ENCODE peak calls at places on chromosomes 2 and 18, in eight cellular contexts. D, S, J, N, P, Q, Z and I are unnamed samples.

GRCh38 chr2:151999058-151999457 is 99.8 kb downstream of the CACNB4 start:
- DNase-seq in D (no peak), S (no peak), J (peak; percentile 30), N (no peak), P (no peak), Q (peak; percentile 74), Z (no peak), I (peak; percentile 65)

GRCh38 chr2:145006957-145007672 is 487.2 kb upstream of the ZEB2 start:
- DNase-seq in D (no peak), S (no peak), J (peak; percentile 39), N (no peak), P (peak; percentile 35), Q (no peak), Z (no peak), I (peak; percentile 6)

GRCh38 chr2:20624884-20625485 is 25.9 kb downstream of the HS1BP3 start:
- DNase-seq in D (no peak), S (peak; percentile 45), J (no peak), N (peak; percentile 61), P (no peak), Q (peak; percentile 46), Z (peak; percentile 40), I (no peak)

GRCh38 chr2:120566331-120567035 is 169.2 kb upstream of the GLI2 start:
- DNase-seq in D (peak; percentile 58), S (peak; percentile 76), J (peak; percentile 83), N (peak; percentile 74), P (peak; percentile 81), Q (peak; percentile 83), Z (peak; percentile 38), I (peak; percentile 76)

GRCh38 chr2:238868616-238869292 is 20.9 kb downstream of the TWIST2 start:
- DNase-seq in D (peak; percentile 86), S (no peak), J (no peak), N (peak; percentile 95), P (peak; percentile 65), Q (peak; percentile 52), Z (no peak), I (peak; percentile 45)

GRCh38 chr2:78861546-78861945 is 164.0 kb upstream of the REG3G start:
- DNase-seq in D (no peak), S (no peak), J (peak; percentile 9), N (no peak), P (no peak), Q (no peak), Z (no peak), I (peak; percentile 15)

GRCh38 chr2:28993211-28993960 is 12.3 kb downstream of the TOGARAM2 start:
- DNase-seq in D (no peak), S (no peak), J (no peak), N (no peak), P (no peak), Q (no peak), Z (peak; percentile 72), I (peak; percentile 43)

GRCh38 chr2:205505344-205505743 is 177.0 kb upstream of the NRP2 start:
- DNase-seq in D (no peak), S (no peak), J (no peak), N (no peak), P (no peak), Q (no peak), Z (no peak), I (no peak)

GRCh38 chr2:100832885-100833284 is 12.9 kb downstream of the NPAS2 start:
- DNase-seq in D (no peak), S (no peak), J (no peak), N (peak; percentile 82), P (no peak), Q (no peak), Z (no peak), I (no peak)

GRCh38 chr2:127641846-127642510 is 4.0 kb upstream of the GPR17 start:
- DNase-seq in D (no peak), S (no peak), J (no peak), N (no peak), P (no peak), Q (no peak), Z (no peak), I (no peak)

DNA sequence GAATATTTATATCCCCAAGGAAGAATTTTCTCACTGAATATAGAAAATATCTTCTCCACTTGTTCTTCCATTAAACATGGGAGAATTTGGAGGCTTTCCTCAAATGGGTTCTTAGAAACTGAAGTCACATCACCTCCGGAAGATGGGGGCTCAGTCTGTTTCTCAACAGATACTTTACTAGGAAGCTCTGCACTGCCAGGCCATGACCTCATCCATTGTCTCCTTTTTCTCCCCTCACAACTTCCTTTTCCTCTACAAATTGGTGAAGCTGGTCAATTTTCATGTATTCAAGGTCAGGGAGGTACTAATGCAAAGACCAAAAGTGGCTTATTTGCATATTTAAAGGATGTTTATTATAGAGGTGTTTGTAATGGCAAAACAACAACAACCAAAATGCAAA is 173.1 kb downstream of the RNF152 start:
- DNase-seq in D (no peak), S (no peak), J (no peak), N (no peak), P (no peak), Q (no peak), Z (no peak), I (no peak)
- TF ChIP-seq POLR2A in D (no peak), S (no peak), J (no peak), N (no peak), P (no peak), Q (no peak), Z (no peak), I (no peak)

DNA sequence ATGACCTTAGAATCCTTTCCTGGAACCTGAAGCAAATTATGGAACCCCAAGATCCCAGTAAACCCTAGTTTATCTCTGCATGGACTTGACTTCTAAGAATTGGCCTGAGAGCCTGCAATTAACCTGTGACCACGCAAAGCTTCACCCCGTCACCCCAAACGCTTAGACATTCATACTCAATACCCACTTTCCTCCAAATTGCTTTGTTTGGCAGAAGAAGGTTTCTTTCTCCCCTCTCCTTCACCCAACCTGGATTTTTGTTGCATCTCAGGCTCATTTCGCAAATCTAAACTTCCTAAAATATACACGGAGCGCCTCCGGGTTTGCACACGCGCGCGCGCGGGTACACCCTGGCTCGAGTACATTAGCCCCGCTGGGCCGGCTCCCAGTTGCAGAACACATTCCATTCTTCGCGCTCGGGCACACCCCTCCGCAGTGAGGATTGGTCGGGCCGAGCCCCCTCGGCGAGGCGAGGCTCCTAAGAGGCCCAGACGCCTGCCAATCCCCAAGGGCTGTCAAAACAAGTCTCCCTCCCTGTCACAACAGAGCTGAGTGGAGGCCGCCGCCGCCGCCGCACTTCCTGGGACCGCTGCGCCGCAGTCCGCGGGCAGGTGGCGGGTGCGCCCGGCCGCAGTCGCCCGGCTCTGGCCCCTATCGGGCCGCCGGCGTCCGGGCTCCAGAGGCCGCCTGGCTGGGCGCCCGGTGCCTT is at the start of gene PLCL1:
- DNase-seq in D (peak; percentile 90), S (peak; percentile 81), J (peak; percentile 83), N (peak; percentile 97), P (peak; percentile 72), Q (peak; percentile 97), Z (peak; percentile 84), I (peak; percentile 87)
- TF ChIP-seq POLR2A in D (no peak), S (no peak), J (no peak), N (no peak), P (no peak), Q (no peak), Z (peak; percentile 9), I (peak; percentile 23)

GRCh38 chr2:74032909-74033261 is 48.2 kb downstream of the TET3 start:
- DNase-seq in D (no peak), S (no peak), J (no peak), N (no peak), P (no peak), Q (no peak), Z (no peak), I (no peak)
- TF ChIP-seq POLR2A in D (no peak), S (no peak), J (no peak), N (no peak), P (no peak), Q (no peak), Z (no peak), I (no peak)

DNA sequence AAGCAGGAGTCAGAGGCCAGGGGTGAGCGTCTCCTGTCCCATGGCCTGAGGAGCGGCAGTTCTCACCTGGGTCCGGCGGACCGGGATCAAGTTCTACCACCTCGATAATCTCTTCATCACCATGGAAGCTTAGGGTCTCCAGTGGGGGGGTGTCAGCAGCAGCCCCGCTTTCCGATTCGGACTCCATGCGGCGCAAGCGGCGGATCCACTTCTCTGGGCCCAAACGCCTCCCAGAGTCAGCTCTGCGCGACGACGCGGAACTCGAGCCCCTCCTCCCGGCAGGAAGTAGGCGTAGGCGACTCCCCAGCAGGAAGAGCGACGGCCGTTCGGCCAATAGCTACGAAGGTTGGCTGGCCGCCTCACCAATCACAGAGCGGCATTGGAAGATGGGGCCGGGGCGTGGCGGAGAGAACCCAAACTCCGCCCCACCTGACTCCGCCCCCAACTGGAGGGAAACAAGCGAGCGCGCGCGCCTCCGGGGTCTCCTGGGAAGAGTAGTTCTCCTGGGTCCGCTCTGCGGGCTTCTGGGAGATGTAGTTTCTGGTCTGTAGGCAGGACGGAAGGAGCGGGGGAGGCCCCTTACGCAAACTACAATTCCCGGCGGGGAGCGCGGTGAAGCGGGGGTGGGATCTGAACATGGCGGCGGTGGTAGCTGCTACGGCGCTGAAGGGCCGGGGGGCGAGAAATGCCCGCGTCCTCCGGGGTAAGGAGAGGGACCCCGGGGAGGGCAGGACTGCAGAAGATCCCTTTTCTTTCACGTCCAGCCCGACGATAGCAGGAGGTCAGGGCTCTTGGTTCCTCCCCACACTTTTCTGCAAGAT is at the start of the genes AAMP and PNKD:
- DNase-seq in D (peak; percentile 100), S (peak; percentile 100), J (peak; percentile 96), N (peak; percentile 100), P (peak; percentile 100), Q (peak; percentile 100), Z (peak; percentile 100), I (peak; percentile 100)
- TF ChIP-seq POLR2A in D (peak; percentile 87), S (peak; percentile 74), J (peak; percentile 75), N (peak; percentile 76), P (peak; percentile 73), Q (peak; percentile 44), Z (peak; percentile 77), I (peak; percentile 84)

DNA sequence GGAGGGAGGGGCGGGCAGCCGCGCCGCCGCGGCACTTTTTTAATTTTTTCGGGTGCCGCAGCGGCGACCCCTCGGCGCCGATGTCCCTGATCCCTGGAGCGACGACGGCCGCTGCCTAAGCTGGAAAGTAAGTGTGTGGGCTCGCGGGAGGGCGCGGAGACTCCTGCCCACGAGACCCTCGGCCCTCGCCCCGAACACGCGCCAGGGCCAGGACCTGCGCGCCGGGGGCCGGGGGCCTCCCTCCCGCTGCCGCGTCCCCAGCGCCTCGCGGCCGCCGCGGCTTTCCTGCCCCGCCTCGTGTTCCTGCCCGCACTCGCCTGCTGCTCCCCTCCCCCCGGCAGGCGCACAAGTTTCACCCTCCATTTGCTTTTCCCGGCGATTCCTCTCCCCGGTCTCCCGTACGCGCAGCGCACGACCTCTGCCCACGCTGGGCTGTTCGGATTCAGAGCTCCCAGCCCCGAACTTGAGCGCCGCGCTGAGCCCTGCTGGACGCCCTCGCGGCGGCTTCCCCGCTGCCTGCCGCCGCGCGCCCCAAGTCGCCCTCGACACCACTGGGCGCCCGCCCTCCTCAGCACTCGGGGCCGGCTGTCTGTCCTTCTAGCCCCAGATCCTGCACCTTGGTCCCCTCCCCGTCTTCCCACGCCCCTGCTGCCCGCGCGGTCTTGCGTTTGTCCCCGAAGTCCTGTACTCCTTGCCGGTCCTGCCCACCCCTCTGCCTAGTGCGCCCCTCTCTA is 507 bp downstream of the PKP4 start:
- DNase-seq in D (peak; percentile 63), S (peak; percentile 57), J (peak; percentile 31), N (peak; percentile 79), P (peak; percentile 15), Q (peak; percentile 78), Z (peak; percentile 83), I (peak; percentile 56)
- TF ChIP-seq POLR2A in D (no peak), S (no peak), J (no peak), N (no peak), P (no peak), Q (no peak), Z (no peak), I (no peak)